ENCODE peak calls at places on chromosomes 2 and 18, in five cellular contexts. O, T, Q, H and V are unnamed samples.
A peak's percentile ranks its signal among the peaks of the same experiment; 100 is the strongest.

GRCh38 chr2:98854675-98855074 is 81.3 kb downstream of the CRACDL start:
- DNase-seq in O (no peak), T (no peak), Q (no peak), H (no peak), V (no peak)

GRCh38 chr2:40431600-40431955 is 20.3 kb downstream of the SLC8A1 start:
- DNase-seq in O (no peak), T (no peak), Q (no peak), H (no peak), V (no peak)

GRCh38 chr2:226520723-226521122 is 278.9 kb downstream of the IRS1 start:
- DNase-seq in O (no peak), T (no peak), Q (no peak), H (no peak), V (no peak)

GRCh38 chr18:79568543-79569205 is 110.9 kb upstream of the CTDP1 start:
- DNase-seq in O (no peak), T (no peak), Q (peak; percentile 28), H (no peak), V (peak; percentile 51)

GRCh38 chr2:15754703-15755099 is 163.0 kb downstream of the DDX1 start:
- DNase-seq in O (no peak), T (no peak), Q (no peak), H (no peak), V (no peak)

GRCh38 chr2:217105733-217106649 is 246.1 kb upstream of the TNP1 start:
- DNase-seq in O (no peak), T (peak; percentile 43), Q (no peak), H (no peak), V (no peak)

GRCh38 chr2:235055891-235056516 is 104.2 kb downstream of the SH3BP4 start:
- DNase-seq in O (peak; percentile 27), T (peak; percentile 77), Q (no peak), H (no peak), V (no peak)

GRCh38 chr2:130830538-130830937 is 6.2 kb upstream of the ARHGEF4 start:
- DNase-seq in O (no peak), T (no peak), Q (peak; percentile 19), H (no peak), V (peak; percentile 19)

GRCh38 chr2:64990823-64991222 is 1.6 kb downstream of the SLC1A4 start:
- DNase-seq in O (no peak), T (no peak), Q (no peak), H (no peak), V (no peak)

GRCh38 chr2:44389895-44390294 is 28.1 kb downstream of the CAMKMT start:
- DNase-seq in O (no peak), T (no peak), Q (no peak), H (no peak), V (no peak)

GRCh38 chr2:213248637-213249036 is 35.6 kb upstream of the SPAG16 start:
- DNase-seq in O (no peak), T (no peak), Q (no peak), H (no peak), V (no peak)

GRCh38 chr18:46400449-46400848 is 256.6 kb downstream of the LOXHD1 start:
- DNase-seq in O (no peak), T (no peak), Q (no peak), H (no peak), V (no peak)

GRCh38 chr2:207245526-207245925 is 79.8 kb upstream of the KLF7 start:
- DNase-seq in O (no peak), T (no peak), Q (no peak), H (no peak), V (no peak)

GRCh38 chr18:54813305-54813704 is 15.0 kb upstream of the RAB27B start:
- DNase-seq in O (no peak), T (no peak), Q (no peak), H (no peak), V (no peak)

GRCh38 chr18:58858591-58859468 is 5.8 kb upstream of the ZNF532 start:
- DNase-seq in O (peak; percentile 70), T (no peak), Q (no peak), H (no peak), V (no peak)

GRCh38 chr2:237723613-237724012 is 75.0 kb upstream of the RBM44 start:
- DNase-seq in O (no peak), T (peak; percentile 51), Q (no peak), H (no peak), V (no peak)

GRCh38 chr2:199717587-199717907 is 133.4 kb downstream of the FTCDNL1 start:
- DNase-seq in O (no peak), T (no peak), Q (no peak), H (no peak), V (no peak)

GRCh38 chr2:84885111-84885510 is 4.2 kb upstream of the TRABD2A start:
- DNase-seq in O (no peak), T (no peak), Q (no peak), H (no peak), V (no peak)

GRCh38 chr2:84886791-84887190 is 5.9 kb upstream of the TRABD2A start:
- DNase-seq in O (no peak), T (no peak), Q (no peak), H (no peak), V (no peak)

GRCh38 chr2:84889332-84889731 is 8.4 kb upstream of the TRABD2A start:
- DNase-seq in O (no peak), T (no peak), Q (no peak), H (no peak), V (no peak)

GRCh38 chr2:84891355-84892010 is 10.6 kb upstream of the TRABD2A start:
- DNase-seq in O (no peak), T (no peak), Q (peak; percentile 57), H (no peak), V (no peak)

GRCh38 chr2:84888401-84889276 is 7.8 kb upstream of the TRABD2A start:
- DNase-seq in O (peak; percentile 33), T (no peak), Q (no peak), H (peak; percentile 70), V (no peak)
- TF ChIP-seq POLR2A in O (no peak), T (no peak), Q (no peak), H (peak; percentile 37), V (no peak)

DNA sequence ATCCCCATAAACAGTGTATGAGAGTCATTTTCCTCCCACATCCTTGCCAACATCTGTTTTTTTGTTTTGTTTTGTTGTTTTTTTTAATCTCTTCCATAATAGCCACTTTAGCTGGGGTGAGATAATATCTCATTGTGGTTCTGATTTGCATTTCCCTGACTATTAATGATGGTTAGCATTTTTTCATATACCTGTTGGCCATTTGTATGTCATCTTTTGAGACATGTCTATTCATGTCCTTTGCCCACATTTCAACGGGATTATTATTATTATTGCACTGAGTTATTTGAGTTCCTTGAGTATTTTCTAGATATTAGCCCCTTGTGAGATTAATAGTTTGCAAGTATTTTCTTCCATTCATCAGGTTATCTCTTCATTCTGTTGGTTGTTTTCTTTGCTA is 223.3 kb downstream of the LPIN1 start:
- DNase-seq in O (no peak), T (no peak), Q (no peak), H (no peak), V (no peak)
- H3K9me3 ChIP-seq in O (no peaks in the 10 kb centered on the region), T (peaks cover 10% of the 10 kb centered on the region), Q (no peaks in the 10 kb centered on the region), H (peaks cover 12% of the 10 kb centered on the region), V (peaks cover 38% of the 10 kb centered on the region)

DNA sequence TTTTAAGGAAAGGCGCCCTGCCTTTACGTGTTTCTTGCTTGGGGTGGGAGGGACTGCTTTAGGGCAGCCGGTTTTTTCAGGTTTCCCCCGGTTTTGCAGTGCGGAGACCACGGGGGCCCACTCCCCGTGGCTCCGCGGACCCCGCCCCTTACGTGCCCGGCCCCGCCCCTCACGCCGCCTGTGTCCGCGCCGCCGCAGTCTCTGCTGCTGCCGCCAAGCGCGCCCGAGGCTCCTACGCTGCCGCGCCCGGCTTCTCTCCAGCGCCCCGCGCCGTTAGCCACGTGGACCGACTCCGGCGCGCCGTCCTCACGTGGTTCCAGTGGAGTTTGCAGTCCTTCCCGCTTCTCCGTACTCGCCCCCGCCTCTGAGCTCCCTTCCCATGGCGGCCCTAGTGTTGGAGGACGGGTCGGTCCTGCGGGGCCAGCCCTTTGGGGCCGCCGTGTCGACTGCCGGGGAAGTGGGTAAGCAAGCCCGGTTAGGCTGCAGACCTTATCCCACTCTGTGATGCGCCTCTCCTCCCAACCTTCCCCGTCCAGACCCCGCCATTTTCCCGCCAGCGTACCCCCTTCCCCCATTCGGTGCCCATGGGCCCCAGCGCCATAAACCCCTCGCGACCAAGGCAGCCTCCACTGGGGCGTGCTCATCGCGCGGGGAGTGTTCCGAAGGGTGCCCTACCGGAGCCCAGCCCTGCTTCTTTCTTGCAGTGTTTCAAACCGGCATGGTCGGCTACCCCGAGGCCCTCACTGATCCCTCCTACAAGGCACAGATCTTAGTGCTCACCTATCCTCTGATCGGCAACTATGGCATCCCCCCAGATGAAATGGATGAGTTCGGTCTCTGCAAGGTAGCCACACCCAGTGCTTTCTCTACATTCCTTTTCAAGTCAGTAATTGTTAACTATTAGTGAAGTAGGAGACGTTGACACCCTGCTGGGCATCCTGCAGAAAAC is at the start of gene CAD:
- DNase-seq in O (peak; percentile 74), T (peak; percentile 84), Q (peak; percentile 90), H (no peak), V (peak; percentile 97)
- TF ChIP-seq POLR2A in O (no peak), T (peak; percentile 90), Q (peak; percentile 35), H (peak; percentile 91), V (no peak)

GRCh38 chr2:95138702-95139101 is 17.1 kb upstream of the MRPS5 start:
- DNase-seq in O (no peak), T (no peak), Q (no peak), H (no peak), V (no peak)
- H3K9me3 ChIP-seq in O (no peaks in the 10 kb centered on the region), T (peaks cover 86% of the 10 kb centered on the region), Q (no peaks in the 10 kb centered on the region), H (peaks cover 7% of the 10 kb centered on the region), V (peaks cover 99% of the 10 kb centered on the region)

DNA sequence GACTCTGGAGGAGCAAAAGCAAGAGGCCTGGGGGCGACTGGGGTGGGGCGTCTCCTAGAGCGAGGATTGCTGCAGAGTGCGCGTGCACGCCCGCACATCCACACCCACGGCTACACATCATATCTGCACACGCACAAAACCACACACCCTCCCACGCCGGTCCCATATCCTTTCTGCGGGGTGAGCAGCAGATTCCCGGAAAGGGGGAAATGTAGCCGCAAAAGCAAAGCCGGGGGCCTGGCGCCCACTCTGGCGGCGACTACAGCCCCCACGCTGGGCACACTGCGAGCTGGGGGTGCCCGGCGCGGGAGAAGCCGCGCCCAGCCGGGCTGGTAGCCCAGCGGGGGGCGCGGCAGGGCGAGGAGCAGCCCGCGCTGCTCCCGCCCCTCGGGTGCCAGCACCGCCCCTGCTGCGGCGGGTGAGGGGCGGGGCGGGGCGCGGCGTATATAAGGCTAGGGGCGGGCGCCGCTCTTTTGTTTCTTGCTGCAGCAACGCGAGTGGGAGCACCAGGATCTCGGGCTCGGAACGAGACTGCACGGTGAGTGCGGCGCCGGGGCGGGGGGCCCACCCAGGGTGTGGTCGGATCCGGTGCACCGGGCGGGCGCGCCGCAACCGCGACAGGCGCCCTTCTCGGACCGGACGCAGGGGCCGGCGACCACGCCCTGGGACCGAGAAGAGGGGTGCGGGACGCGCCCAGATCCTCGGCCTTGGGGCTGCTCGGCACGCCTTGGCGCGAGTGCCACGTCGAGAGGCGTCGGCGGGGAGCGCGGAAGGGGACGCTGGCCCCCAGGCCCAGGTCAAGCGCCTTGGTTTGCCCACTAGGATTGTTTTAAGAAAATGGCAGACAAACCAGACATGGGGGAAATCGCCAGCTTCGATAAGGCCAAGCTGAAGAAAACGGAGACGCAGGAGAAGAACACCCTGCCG is at the start of gene TMSB10:
- DNase-seq in O (peak; percentile 88), T (peak; percentile 82), Q (peak; percentile 90), H (no peak), V (peak; percentile 97)
- TF ChIP-seq POLR2A in O (peak; percentile 89), T (peak; percentile 98), Q (peak; percentile 98), H (peak; percentile 99), V (peak; percentile 87)